ENCODE peak calls at places on chromosomes 13 and 19, in five cellular contexts. M is T1000, P is dorsolateral prefrontal cortex, A is D721Med, G is GM19239. T is an unnamed sample.

GRCh38 chr19:8238251-8238650 is 29.1 kb downstream of the CERS4 start:
- DNase-seq in M (no peak), A (no peak), P (no peak), G (no peak), T (no peak)

GRCh38 chr13:111317571-111318360 is 2.7 kb upstream of the TEX29 start:
- DNase-seq in A (no peak), P (peak), M (no peak), G (no peak), T (no peak)

GRCh38 chr19:34493649-34494044 is 12.1 kb downstream of the WTIP start:
- DNase-seq in G (no peak), P (no peak), M (no peak), A (no peak), T (no peak)

GRCh38 chr19:10193666-10194499 is 870 bp downstream of the DNMT1 start:
- DNase-seq in M (no peak), A (no peak), G (no peak), P (no peak), T (peak)

GRCh38 chr19:17279436-17279835 is 2.3 kb upstream of the ANKLE1 start:
- DNase-seq in A (no peak), P (no peak), G (no peak), M (no peak), T (no peak)

GRCh38 chr13:33633701-33634525 is 184.0 kb upstream of the RFC3 start:
- DNase-seq in P (no peak), G (no peak), A (no peak), M (no peak), T (no peak)

GRCh38 chr13:42553098-42554046 is 20.6 kb upstream of the TNFSF11 start:
- DNase-seq in G (no peak), M (no peak), A (no peak), P (no peak), T (no peak)

GRCh38 chr13:97124237-97124636 is 97.9 kb upstream of the MBNL2 start:
- DNase-seq in M (no peak), A (no peak), G (no peak), P (no peak), T (no peak)

GRCh38 chr19:37304190-37304883 is 66.6 kb upstream of the ZNF527 start:
- DNase-seq in G (no peak), M (peak), P (peak), A (no peak), T (peak)

GRCh38 chr19:41699968-41700323 is 8.5 kb upstream of the CEACAM5 start:
- DNase-seq in P (no peak), G (no peak), A (no peak), M (no peak), T (no peak)

GRCh38 chr19:54026656-54027055 is 35.2 kb downstream of the CACNG6 start:
- DNase-seq in P (no peak), M (no peak), G (no peak), A (no peak), T (no peak)

GRCh38 chr19:39971380-39971841 is 446 bp downstream of the PSMC4 start:
- DNase-seq in G (no peak), M (no peak), A (no peak), P (no peak), T (peak)

GRCh38 chr13:112970552-112971287 is 1.7 kb downstream of the MCF2L start:
- DNase-seq in G (no peak), M (no peak), A (no peak), P (peak), T (no peak)

GRCh38 chr13:89205856-89206255 is 1534.7 kb downstream of the SLITRK5 start:
- DNase-seq in A (no peak), P (no peak), M (no peak), G (no peak), T (no peak)

T was measured in GM03348.